ENCODE peak calls at places on chromosomes 2 and 18, in four cellular contexts. Y is WERI-Rb-1, Q is uterus, A is astrocyte. X is an unnamed sample.

GRCh38 chr2:160194351-160194750 is 5.7 kb downstream of the ITGB6 start:
- DNase-seq in A (no peak), Q (no peak), Y (peak; percentile 48), X (no peak)

GRCh38 chr2:95053543-95053942 is 28.0 kb downstream of the MAL start:
- DNase-seq in Y (no peak), Q (no peak), A (no peak), X (no peak)

GRCh38 chr2:74249406-74250122 is 51.1 kb downstream of the MTHFD2 start:
- DNase-seq in Y (peak; percentile 40), A (no peak), Q (no peak), X (no peak)

GRCh38 chr2:95052301-95052700 is 26.8 kb downstream of the MAL start:
- DNase-seq in Y (no peak), A (no peak), Q (no peak), X (no peak)

GRCh38 chr2:166184789-166185188 is 57.0 kb upstream of the SCN1A start:
- DNase-seq in Y (no peak), Q (no peak), A (no peak), X (no peak)

GRCh38 chr2:235960011-235960715 is 208.0 kb downstream of the GBX2 start:
- DNase-seq in Y (no peak), A (no peak), Q (no peak), X (no peak)

GRCh38 chr2:149169653-149170052 is 131.2 kb downstream of the LYPD6B start:
- DNase-seq in A (no peak), Q (no peak), Y (no peak), X (no peak)

GRCh38 chr2:145985517-145985916 is 1465.6 kb upstream of the ZEB2 start:
- DNase-seq in A (no peak), Y (no peak), Q (no peak), X (no peak)

GRCh38 chr2:214810670-214811069 is 1.2 kb upstream of the BARD1 start:
- DNase-seq in Y (no peak), Q (no peak), A (no peak), X (no peak)

GRCh38 chr2:133721155-133721554 is 152.9 kb upstream of the NCKAP5 start:
- DNase-seq in A (no peak), Y (no peak), Q (no peak), X (no peak)
- H3K36me3 ChIP-seq in A (no peaks in the 10 kb centered on the region), Y (no peaks in the 10 kb centered on the region), Q (no peaks in the 10 kb centered on the region), X (no peaks in the 10 kb centered on the region)

DNA sequence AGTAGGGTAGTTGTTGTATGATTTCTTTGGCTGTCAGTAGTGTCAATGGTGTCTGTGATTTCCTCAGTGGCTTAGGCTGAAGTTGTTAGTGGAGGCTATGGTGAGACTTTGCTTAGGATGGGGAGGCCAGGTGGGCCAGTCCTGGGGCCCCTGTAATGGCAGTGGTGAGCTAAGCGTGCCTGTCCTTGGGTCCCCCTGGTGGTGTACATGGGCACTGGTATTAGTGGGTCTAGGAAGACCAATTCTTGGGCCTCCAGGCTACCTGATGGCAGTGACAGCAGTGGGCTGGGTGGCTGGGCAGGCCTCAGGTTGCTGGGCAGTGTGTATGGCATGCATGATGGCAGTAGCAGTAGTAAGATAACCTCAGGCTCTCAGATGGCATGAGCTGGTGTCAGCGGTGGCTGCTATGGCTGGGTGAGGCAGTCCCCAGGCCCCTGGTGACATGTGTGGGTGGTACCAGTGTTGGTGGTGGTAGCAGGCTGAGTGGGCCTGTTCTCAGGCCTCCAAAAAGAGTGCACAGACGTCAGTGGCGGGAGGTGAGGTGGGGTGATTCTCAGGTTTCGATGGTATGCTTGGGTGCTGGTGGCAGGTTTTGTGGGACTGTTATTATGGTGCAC is 103.2 kb downstream of the KLHL14 start:
- DNase-seq in A (no peak), Y (peak; percentile 17), Q (no peak), X (no peak)
- TF ChIP-seq CTCF in A (no peak), Y (peak; percentile 39), Q (no peak), X (no peak)

GRCh38 chr2:97663626-97663961 is 250 bp downstream of the ACTR1B start:
- DNase-seq in Q (no peak), A (no peak), Y (no peak), X (no peak)

GRCh38 chr2:97662386-97662894 is 1.4 kb downstream of the ACTR1B start:
- DNase-seq in A (no peak), Q (no peak), Y (no peak), X (no peak)

GRCh38 chr2:97662895-97663625 is 784 bp downstream of the ACTR1B start:
- DNase-seq in Q (peak; percentile 67), Y (peak; percentile 65), A (peak; percentile 89), X (peak; percentile 63)

GRCh38 chr2:97660775-97661417 is 2.9 kb downstream of the ACTR1B start:
- DNase-seq in A (peak; percentile 10), Y (no peak), Q (no peak), X (no peak)

GRCh38 chr2:97661927-97662326 is 1.9 kb downstream of the ACTR1B start:
- DNase-seq in Y (no peak), Q (no peak), A (no peak), X (no peak)
- H3K27me3 ChIP-seq in Y (no peaks in the 10 kb centered on the region), Q (no peaks in the 10 kb centered on the region), A (no peaks in the 10 kb centered on the region), X (no peaks in the 10 kb centered on the region)

GRCh38 chr18:62554083-62554815 is 31.4 kb downstream of the ZCCHC2 start:
- DNase-seq in Y (no peak), A (no peak), Q (no peak), X (no peak)

GRCh38 chr18:62555135-62555534 is 32.3 kb downstream of the ZCCHC2 start:
- DNase-seq in A (peak; percentile 24), Q (no peak), Y (no peak), X (no peak)

GRCh38 chr18:62550746-62551145 is 27.9 kb downstream of the ZCCHC2 start:
- DNase-seq in A (no peak), Y (no peak), Q (no peak), X (no peak)

GRCh38 chr18:62549755-62550154 is 26.9 kb downstream of the ZCCHC2 start:
- DNase-seq in Q (no peak), A (no peak), Y (no peak), X (no peak)

GRCh38 chr18:62551972-62552513 is 29.2 kb downstream of the ZCCHC2 start:
- DNase-seq in Q (no peak), A (no peak), Y (no peak), X (no peak)
- H3K36me3 ChIP-seq in Q (no peaks in the 10 kb centered on the region), A (no peaks in the 10 kb centered on the region), Y (peaks cover 52% of the 10 kb centered on the region), X (no peaks in the 10 kb centered on the region)

GRCh38 chr2:240914645-240915525 is 8.7 kb downstream of the CROCC2 start:
- DNase-seq in A (no peak), Q (no peak), Y (no peak), X (no peak)
- TF ChIP-seq CTCF in A (no peak), Q (no peak), Y (no peak), X (no peak)

GRCh38 chr2:182436252-182436651 is 9.4 kb upstream of the PDE1A start:
- DNase-seq in Y (no peak), Q (no peak), A (no peak), X (no peak)
- H3K27me3 ChIP-seq in Y (no peaks in the 10 kb centered on the region), Q (no peaks in the 10 kb centered on the region), A (no peaks in the 10 kb centered on the region), X (no peaks in the 10 kb centered on the region)

GRCh38 chr2:231088779-231089178 is 32.1 kb downstream of the PSMD1 start:
- DNase-seq in Y (no peak), A (no peak), Q (no peak), X (no peak)

GRCh38 chr2:231099918-231100317 is 24.9 kb downstream of the HTR2B start:
- DNase-seq in Q (no peak), Y (peak; percentile 39), A (no peak), X (no peak)

GRCh38 chr2:231094671-231095346 is 30.0 kb downstream of the HTR2B start:
- DNase-seq in Q (no peak), A (no peak), Y (no peak), X (no peak)

GRCh38 chr2:231093956-231094355 is 30.9 kb downstream of the HTR2B start:
- DNase-seq in Q (no peak), A (no peak), Y (no peak), X (no peak)
- H3K36me3 ChIP-seq in Q (no peaks in the 10 kb centered on the region), A (peaks cover 19% of the 10 kb centered on the region), Y (peaks cover 22% of the 10 kb centered on the region), X (peaks cover 4% of the 10 kb centered on the region)

GRCh38 chr18:62245699-62246098 is 58.6 kb downstream of the RELCH start:
- DNase-seq in Q (no peak), Y (no peak), A (no peak), X (no peak)
- TF ChIP-seq CTCF in Q (no peak), Y (no peak), A (no peak), X (peak; percentile 12)